ENCODE peak calls at places on chromosomes 6 and 20, in seven cellular contexts. One of them, this sample, is unnamed.

GRCh38 chr20:38833857-38834164 is 28.3 kb downstream of the PPP1R16B start:
- DNase-seq in stomach: no peak
- DNase-seq in neuronal stem cell: no peak
- DNase-seq in AG04450: no peak
- DNase-seq in IMR-90: no peak
- DNase-seq in GM23338: no peak
- DNase-seq in pancreas: no peak
- DNase-seq in this sample: no peak

GRCh38 chr6:34934516-34934915 is 45.5 kb downstream of the ANKS1A start:
- DNase-seq in stomach: peak; percentile 94
- DNase-seq in neuronal stem cell: no peak
- DNase-seq in AG04450: no peak
- DNase-seq in IMR-90: peak; percentile 59
- DNase-seq in GM23338: no peak
- DNase-seq in pancreas: peak; percentile 75
- DNase-seq in this sample: no peak

GRCh38 chr20:2006452-2007381 is 12.9 kb upstream of the PDYN start:
- DNase-seq in stomach: peak; percentile 27
- DNase-seq in neuronal stem cell: peak; percentile 61
- DNase-seq in AG04450: peak; percentile 1
- DNase-seq in IMR-90: peak; percentile 30
- DNase-seq in GM23338: peak; percentile 85
- DNase-seq in pancreas: no peak
- DNase-seq in this sample: no peak

GRCh38 chr6:35543459-35544193 is 30.9 kb upstream of the TULP1 start:
- DNase-seq in stomach: no peak
- DNase-seq in neuronal stem cell: no peak
- DNase-seq in AG04450: no peak
- DNase-seq in IMR-90: no peak
- DNase-seq in GM23338: peak; percentile 92
- DNase-seq in pancreas: no peak
- DNase-seq in this sample: no peak

GRCh38 chr6:44012078-44012493 is 115.2 kb downstream of the MRPL14 start:
- DNase-seq in stomach: no peak
- DNase-seq in neuronal stem cell: no peak
- DNase-seq in AG04450: peak; percentile 82
- DNase-seq in IMR-90: peak; percentile 99
- DNase-seq in GM23338: no peak
- DNase-seq in pancreas: no peak
- DNase-seq in this sample: no peak

GRCh38 chr20:47998736-47999135 is 213.5 kb upstream of the SULF2 start:
- DNase-seq in stomach: no peak
- DNase-seq in neuronal stem cell: peak; percentile 45
- DNase-seq in AG04450: no peak
- DNase-seq in IMR-90: no peak
- DNase-seq in GM23338: peak; percentile 33
- DNase-seq in pancreas: no peak
- DNase-seq in this sample: no peak

GRCh38 chr6:159100789-159101182 is 56.0 kb upstream of the TAGAP start:
- DNase-seq in stomach: no peak
- DNase-seq in neuronal stem cell: no peak
- DNase-seq in AG04450: no peak
- DNase-seq in IMR-90: no peak
- DNase-seq in GM23338: no peak
- DNase-seq in pancreas: no peak
- DNase-seq in this sample: no peak

GRCh38 chr20:13221673-13222318 is 722 bp downstream of the ISM1 start:
- DNase-seq in stomach: no peak
- DNase-seq in neuronal stem cell: peak; percentile 72
- DNase-seq in AG04450: no peak
- DNase-seq in IMR-90: peak; percentile 43
- DNase-seq in GM23338: peak; percentile 83
- DNase-seq in pancreas: peak; percentile 59
- DNase-seq in this sample: no peak

GRCh38 chr6:105495515-105495914 is 92.6 kb upstream of the PREP start:
- DNase-seq in stomach: no peak
- DNase-seq in neuronal stem cell: no peak
- DNase-seq in AG04450: no peak
- DNase-seq in IMR-90: no peak
- DNase-seq in GM23338: no peak
- DNase-seq in pancreas: no peak
- DNase-seq in this sample: no peak

GRCh38 chr20:49045440-49046086 is 549 bp upstream of the CSE1L start:
- DNase-seq in stomach: peak; percentile 37
- DNase-seq in neuronal stem cell: no peak
- DNase-seq in AG04450: no peak
- DNase-seq in IMR-90: peak; percentile 6
- DNase-seq in GM23338: peak; percentile 49
- DNase-seq in pancreas: peak; percentile 37
- DNase-seq in this sample: no peak

GRCh38 chr6:103273048-103273447 is 1586.7 kb downstream of the HACE1 start:
- DNase-seq in stomach: no peak
- DNase-seq in neuronal stem cell: peak; percentile 3
- DNase-seq in AG04450: no peak
- DNase-seq in IMR-90: no peak
- DNase-seq in GM23338: peak; percentile 62
- DNase-seq in pancreas: no peak
- DNase-seq in this sample: no peak

GRCh38 chr20:10622657-10623418 is 51.0 kb downstream of the JAG1 start:
- DNase-seq in stomach: no peak
- DNase-seq in neuronal stem cell: no peak
- DNase-seq in AG04450: no peak
- DNase-seq in IMR-90: peak; percentile 72
- DNase-seq in GM23338: no peak
- DNase-seq in pancreas: no peak
- DNase-seq in this sample: no peak

GRCh38 chr6:44738652-44739141 is 351.2 kb downstream of the CDC5L start:
- DNase-seq in stomach: no peak
- DNase-seq in neuronal stem cell: no peak
- DNase-seq in AG04450: no peak
- DNase-seq in IMR-90: peak; percentile 16
- DNase-seq in GM23338: peak; percentile 13
- DNase-seq in pancreas: no peak
- DNase-seq in this sample: no peak

GRCh38 chr20:46582648-46583047 is 32.2 kb upstream of the OCSTAMP start:
- DNase-seq in stomach: no peak
- DNase-seq in neuronal stem cell: no peak
- DNase-seq in AG04450: no peak
- DNase-seq in IMR-90: no peak
- DNase-seq in GM23338: no peak
- DNase-seq in pancreas: no peak
- DNase-seq in this sample: no peak

GRCh38 chr6:119915971-119916370 is 566.4 kb upstream of the MAN1A1 start:
- DNase-seq in stomach: no peak
- DNase-seq in neuronal stem cell: no peak
- DNase-seq in AG04450: no peak
- DNase-seq in IMR-90: no peak
- DNase-seq in GM23338: no peak
- DNase-seq in pancreas: no peak
- DNase-seq in this sample: no peak

GRCh38 chr6:53640361-53640760 is 25.2 kb downstream of the KLHL31 start:
- DNase-seq in stomach: no peak
- DNase-seq in neuronal stem cell: no peak
- DNase-seq in AG04450: no peak
- DNase-seq in IMR-90: no peak
- DNase-seq in GM23338: no peak
- DNase-seq in pancreas: no peak
- DNase-seq in this sample: no peak
- H3K27ac ChIP-seq in stomach: no peak overlapping the region
- H3K27ac ChIP-seq in neuronal stem cell: no peak overlapping the region
- H3K27ac ChIP-seq in AG04450: no peak overlapping the region
- H3K27ac ChIP-seq in IMR-90: no peak overlapping the region
- H3K27ac ChIP-seq in GM23338: no peak overlapping the region
- H3K27ac ChIP-seq in pancreas: no peak overlapping the region
- H3K27ac ChIP-seq in this sample: no peak overlapping the region

DNA sequence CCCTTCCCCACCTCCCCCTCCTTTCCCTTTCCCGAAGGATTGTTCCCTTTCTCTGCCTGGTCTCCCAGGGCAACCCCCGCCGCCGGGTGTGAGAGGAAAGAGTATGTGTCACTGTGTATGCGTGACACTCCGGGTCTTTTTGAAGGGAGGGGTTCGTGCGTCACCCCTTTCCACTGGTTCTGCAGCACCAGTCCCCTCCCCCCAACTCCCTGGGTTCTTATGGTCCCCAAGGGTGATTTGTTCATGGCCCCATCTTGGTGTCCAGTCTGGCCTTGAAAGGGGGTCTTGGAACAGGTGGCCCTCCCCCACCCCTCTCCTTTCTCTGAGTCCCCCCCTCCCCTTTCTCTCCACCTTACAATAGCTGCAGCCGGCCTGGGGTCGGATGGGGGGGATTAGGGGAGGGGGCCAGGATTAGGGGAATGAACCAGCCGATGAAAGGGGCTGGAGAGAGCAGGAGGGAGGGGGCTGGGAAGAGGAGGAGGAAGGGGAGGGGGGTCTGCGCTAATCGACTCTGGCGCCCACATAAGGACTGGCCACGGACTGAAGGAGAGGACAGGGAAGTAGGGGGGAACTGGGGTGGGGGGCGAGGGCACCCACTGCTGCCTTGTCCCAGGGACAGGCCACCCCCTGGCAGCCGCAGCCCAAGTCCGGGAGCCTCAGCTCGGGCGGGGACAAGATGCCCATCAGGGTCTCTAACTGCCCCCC is 1.3 kb upstream of the RING1 start:
- DNase-seq in stomach: no peak
- DNase-seq in neuronal stem cell: peak; percentile 94
- DNase-seq in AG04450: no peak
- DNase-seq in IMR-90: peak; percentile 72
- DNase-seq in GM23338: peak; percentile 41
- DNase-seq in pancreas: no peak
- DNase-seq in this sample: no peak
- H3K27ac ChIP-seq in stomach: no peak overlapping the region
- H3K27ac ChIP-seq in neuronal stem cell: peak overlapping the region; percentile 79
- H3K27ac ChIP-seq in AG04450: peak overlapping the region; percentile 57
- H3K27ac ChIP-seq in IMR-90: peak overlapping the region; percentile 94
- H3K27ac ChIP-seq in GM23338: no peak overlapping the region
- H3K27ac ChIP-seq in pancreas: no peak overlapping the region
- H3K27ac ChIP-seq in this sample: no peak overlapping the region

DNA sequence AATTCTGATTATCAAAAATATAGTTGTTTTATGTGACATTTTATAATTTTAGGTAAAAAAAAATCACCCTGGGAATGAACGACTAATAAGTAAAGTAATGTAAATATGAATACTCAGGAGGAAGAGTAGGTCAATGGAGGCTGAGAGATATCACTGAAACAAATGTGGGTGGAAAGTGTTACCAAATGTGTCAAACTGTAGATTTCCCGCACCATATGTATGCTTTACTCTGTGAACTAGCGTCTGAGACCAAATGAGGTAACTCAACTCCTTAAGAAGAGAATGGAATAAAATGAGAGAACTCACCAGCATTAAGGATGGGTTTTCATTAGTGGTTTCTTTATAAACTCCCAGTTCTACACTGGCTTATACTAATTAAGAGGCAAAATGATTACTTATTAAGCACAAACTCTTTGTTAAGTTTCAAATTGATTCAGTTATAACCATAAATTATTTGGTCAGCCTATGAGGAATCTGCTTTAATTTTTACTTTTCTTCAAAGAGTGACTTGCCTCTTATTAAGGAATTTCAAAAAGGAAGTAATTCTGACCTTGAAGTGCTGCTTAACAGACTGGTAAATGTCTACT is 784.7 kb upstream of the GJE1 start:
- DNase-seq in stomach: no peak
- DNase-seq in neuronal stem cell: no peak
- DNase-seq in AG04450: no peak
- DNase-seq in IMR-90: no peak
- DNase-seq in GM23338: no peak
- DNase-seq in pancreas: no peak
- DNase-seq in this sample: no peak
- H3K27ac ChIP-seq in stomach: no peak overlapping the region
- H3K27ac ChIP-seq in neuronal stem cell: no peak overlapping the region
- H3K27ac ChIP-seq in AG04450: no peak overlapping the region
- H3K27ac ChIP-seq in IMR-90: no peak overlapping the region
- H3K27ac ChIP-seq in GM23338: no peak overlapping the region
- H3K27ac ChIP-seq in pancreas: no peak overlapping the region
- H3K27ac ChIP-seq in this sample: no peak overlapping the region

GRCh38 chr20:62355527-62356142 is 11.5 kb downstream of the LAMA5 start:
- DNase-seq in stomach: no peak
- DNase-seq in neuronal stem cell: no peak
- DNase-seq in AG04450: no peak
- DNase-seq in IMR-90: no peak
- DNase-seq in GM23338: no peak
- DNase-seq in pancreas: no peak
- DNase-seq in this sample: no peak

GRCh38 chr20:62353289-62354030 is 13.7 kb downstream of the LAMA5 start:
- DNase-seq in stomach: no peak
- DNase-seq in neuronal stem cell: no peak
- DNase-seq in AG04450: no peak
- DNase-seq in IMR-90: no peak
- DNase-seq in GM23338: no peak
- DNase-seq in pancreas: no peak
- DNase-seq in this sample: no peak

GRCh38 chr20:62354811-62355341 is 12.2 kb downstream of the LAMA5 start:
- DNase-seq in stomach: no peak
- DNase-seq in neuronal stem cell: no peak
- DNase-seq in AG04450: no peak
- DNase-seq in IMR-90: no peak
- DNase-seq in GM23338: no peak
- DNase-seq in pancreas: no peak
- DNase-seq in this sample: no peak

GRCh38 chr20:62352402-62353288 is 14.5 kb downstream of the LAMA5 start:
- DNase-seq in stomach: peak; percentile 58
- DNase-seq in neuronal stem cell: no peak
- DNase-seq in AG04450: no peak
- DNase-seq in IMR-90: no peak
- DNase-seq in GM23338: no peak
- DNase-seq in pancreas: no peak
- DNase-seq in this sample: peak; percentile 61

GRCh38 chr20:62354031-62354808 is 12.9 kb downstream of the LAMA5 start:
- DNase-seq in stomach: no peak
- DNase-seq in neuronal stem cell: no peak
- DNase-seq in AG04450: no peak
- DNase-seq in IMR-90: no peak
- DNase-seq in GM23338: no peak
- DNase-seq in pancreas: no peak
- DNase-seq in this sample: no peak
- H3K27ac ChIP-seq in stomach: no peak overlapping the region
- H3K27ac ChIP-seq in neuronal stem cell: no peak overlapping the region
- H3K27ac ChIP-seq in AG04450: no peak overlapping the region
- H3K27ac ChIP-seq in IMR-90: no peak overlapping the region
- H3K27ac ChIP-seq in GM23338: peak overlapping the region; percentile 79
- H3K27ac ChIP-seq in pancreas: no peak overlapping the region
- H3K27ac ChIP-seq in this sample: no peak overlapping the region

This sample was measured in caudate nucleus.